ENCODE peak calls at places on chromosomes 13 and 19, in five cellular contexts. One of them, this sample, is unnamed.

GRCh38 chr13:36718146-36718545 is 44.3 kb downstream of the SERTM1 start:
- DNase-seq in CD8-positive, alpha-beta T cell: no peak
- DNase-seq in SJCRH30: peak; percentile 8
- DNase-seq in ascending aorta: no peak
- DNase-seq in tibial nerve: no peak
- DNase-seq in this sample: no peak

GRCh38 chr13:74287672-74288169 is 153.5 kb upstream of the KLF12 start:
- DNase-seq in CD8-positive, alpha-beta T cell: peak; percentile 74
- DNase-seq in SJCRH30: peak; percentile 82
- DNase-seq in ascending aorta: peak; percentile 85
- DNase-seq in tibial nerve: peak; percentile 60
- DNase-seq in this sample: peak; percentile 79

GRCh38 chr13:34410653-34411052 is 531.4 kb upstream of the NBEA start:
- DNase-seq in CD8-positive, alpha-beta T cell: no peak
- DNase-seq in SJCRH30: no peak
- DNase-seq in ascending aorta: no peak
- DNase-seq in tibial nerve: no peak
- DNase-seq in this sample: no peak

GRCh38 chr19:18697680-18698079 is 14.2 kb downstream of the CRTC1 start:
- DNase-seq in CD8-positive, alpha-beta T cell: no peak
- DNase-seq in SJCRH30: no peak
- DNase-seq in ascending aorta: no peak
- DNase-seq in tibial nerve: no peak
- DNase-seq in this sample: no peak

GRCh38 chr19:46502891-46503290 is 7.2 kb upstream of the PNMA8B start:
- DNase-seq in CD8-positive, alpha-beta T cell: no peak
- DNase-seq in SJCRH30: no peak
- DNase-seq in ascending aorta: no peak
- DNase-seq in tibial nerve: no peak
- DNase-seq in this sample: no peak

GRCh38 chr13:111526922-111527321 is 206.5 kb downstream of the TEX29 start:
- DNase-seq in CD8-positive, alpha-beta T cell: no peak
- DNase-seq in SJCRH30: no peak
- DNase-seq in ascending aorta: no peak
- DNase-seq in tibial nerve: no peak
- DNase-seq in this sample: no peak

GRCh38 chr13:27437126-27437525 is 12.7 kb downstream of the GTF3A start:
- DNase-seq in CD8-positive, alpha-beta T cell: no peak
- DNase-seq in SJCRH30: no peak
- DNase-seq in ascending aorta: no peak
- DNase-seq in tibial nerve: no peak
- DNase-seq in this sample: no peak

GRCh38 chr19:53102701-53103140 is 501 bp downstream of the ZNF160 start:
- DNase-seq in CD8-positive, alpha-beta T cell: peak; percentile 5
- DNase-seq in SJCRH30: peak; percentile 45
- DNase-seq in ascending aorta: no peak
- DNase-seq in tibial nerve: no peak
- DNase-seq in this sample: peak; percentile 4

GRCh38 chr13:95564948-95565347 is 12.4 kb downstream of the CLDN10 start:
- DNase-seq in CD8-positive, alpha-beta T cell: no peak
- DNase-seq in SJCRH30: no peak
- DNase-seq in ascending aorta: no peak
- DNase-seq in tibial nerve: no peak
- DNase-seq in this sample: no peak

GRCh38 chr19:2270157-2270571 is 11.8 kb downstream of the PEAK3 start:
- DNase-seq in CD8-positive, alpha-beta T cell: no peak
- DNase-seq in SJCRH30: no peak
- DNase-seq in ascending aorta: no peak
- DNase-seq in tibial nerve: peak; percentile 60
- DNase-seq in this sample: no peak

GRCh38 chr13:50082426-50083283 is 67.4 kb downstream of the KCNRG start:
- DNase-seq in CD8-positive, alpha-beta T cell: peak; percentile 56
- DNase-seq in SJCRH30: peak; percentile 86
- DNase-seq in ascending aorta: peak; percentile 76
- DNase-seq in tibial nerve: peak; percentile 52
- DNase-seq in this sample: peak; percentile 55

GRCh38 chr13:74114202-74114601 is 20.0 kb downstream of the KLF12 start:
- DNase-seq in CD8-positive, alpha-beta T cell: no peak
- DNase-seq in SJCRH30: no peak
- DNase-seq in ascending aorta: no peak
- DNase-seq in tibial nerve: no peak
- DNase-seq in this sample: no peak

GRCh38 chr13:67769063-67769986 is 539.2 kb upstream of the PCDH9 start:
- DNase-seq in CD8-positive, alpha-beta T cell: no peak
- DNase-seq in SJCRH30: no peak
- DNase-seq in ascending aorta: no peak
- DNase-seq in tibial nerve: no peak
- DNase-seq in this sample: no peak

GRCh38 chr19:18109731-18110671 is 12.4 kb downstream of the MAST3 start:
- DNase-seq in CD8-positive, alpha-beta T cell: peak; percentile 48
- DNase-seq in SJCRH30: peak; percentile 36
- DNase-seq in ascending aorta: peak; percentile 76
- DNase-seq in tibial nerve: no peak
- DNase-seq in this sample: no peak

GRCh38 chr13:45765464-45765863 is 63.3 kb downstream of the CBY2 start:
- DNase-seq in CD8-positive, alpha-beta T cell: no peak
- DNase-seq in SJCRH30: no peak
- DNase-seq in ascending aorta: no peak
- DNase-seq in tibial nerve: no peak
- DNase-seq in this sample: no peak

GRCh38 chr13:100513171-100513570 is 75.4 kb downstream of the GGACT start:
- DNase-seq in CD8-positive, alpha-beta T cell: no peak
- DNase-seq in SJCRH30: no peak
- DNase-seq in ascending aorta: no peak
- DNase-seq in tibial nerve: no peak
- DNase-seq in this sample: no peak

GRCh38 chr19:11151181-11151580 is 4.4 kb downstream of the SPC24 start:
- DNase-seq in CD8-positive, alpha-beta T cell: no peak
- DNase-seq in SJCRH30: no peak
- DNase-seq in ascending aorta: peak; percentile 72
- DNase-seq in tibial nerve: peak; percentile 59
- DNase-seq in this sample: no peak

GRCh38 chr13:90806905-90807304 is 540.6 kb upstream of the MIR17HG start:
- DNase-seq in CD8-positive, alpha-beta T cell: no peak
- DNase-seq in SJCRH30: peak; percentile 64
- DNase-seq in ascending aorta: no peak
- DNase-seq in tibial nerve: no peak
- DNase-seq in this sample: no peak

GRCh38 chr13:88051746-88052482 is 380.7 kb downstream of the SLITRK5 start:
- DNase-seq in CD8-positive, alpha-beta T cell: no peak
- DNase-seq in SJCRH30: peak; percentile 1
- DNase-seq in ascending aorta: no peak
- DNase-seq in tibial nerve: no peak
- DNase-seq in this sample: no peak

GRCh38 chr13:30796833-30797601 is 61.7 kb downstream of the ALOX5AP start:
- DNase-seq in CD8-positive, alpha-beta T cell: no peak
- DNase-seq in SJCRH30: peak; percentile 33
- DNase-seq in ascending aorta: no peak
- DNase-seq in tibial nerve: no peak
- DNase-seq in this sample: no peak

GRCh38 chr13:30798776-30799625 is 63.7 kb downstream of the ALOX5AP start:
- DNase-seq in CD8-positive, alpha-beta T cell: no peak
- DNase-seq in SJCRH30: peak; percentile 53
- DNase-seq in ascending aorta: no peak
- DNase-seq in tibial nerve: no peak
- DNase-seq in this sample: no peak

GRCh38 chr13:30797847-30798246 is 62.5 kb downstream of the ALOX5AP start:
- DNase-seq in CD8-positive, alpha-beta T cell: no peak
- DNase-seq in SJCRH30: no peak
- DNase-seq in ascending aorta: no peak
- DNase-seq in tibial nerve: no peak
- DNase-seq in this sample: no peak

GRCh38 chr13:30800107-30800506 is 64.8 kb downstream of the ALOX5AP start:
- DNase-seq in CD8-positive, alpha-beta T cell: no peak
- DNase-seq in SJCRH30: no peak
- DNase-seq in ascending aorta: no peak
- DNase-seq in tibial nerve: no peak
- DNase-seq in this sample: no peak

GRCh38 chr13:30796132-30796832 is 60.9 kb downstream of the ALOX5AP start:
- DNase-seq in CD8-positive, alpha-beta T cell: no peak
- DNase-seq in SJCRH30: peak; percentile 39
- DNase-seq in ascending aorta: no peak
- DNase-seq in tibial nerve: no peak
- DNase-seq in this sample: no peak
- H3K27ac ChIP-seq in CD8-positive, alpha-beta T cell: no peak overlapping the region
- H3K27ac ChIP-seq in SJCRH30: no peak overlapping the region
- H3K27ac ChIP-seq in ascending aorta: no peak overlapping the region
- H3K27ac ChIP-seq in tibial nerve: no peak overlapping the region
- H3K27ac ChIP-seq in this sample: no peak overlapping the region

GRCh38 chr13:98492335-98493034 is 84.4 kb downstream of the STK24 start:
- DNase-seq in CD8-positive, alpha-beta T cell: no peak
- DNase-seq in SJCRH30: no peak
- DNase-seq in ascending aorta: no peak
- DNase-seq in tibial nerve: no peak
- DNase-seq in this sample: no peak
- H3K27ac ChIP-seq in CD8-positive, alpha-beta T cell: no peak overlapping the region
- H3K27ac ChIP-seq in SJCRH30: no peak overlapping the region
- H3K27ac ChIP-seq in ascending aorta: no peak overlapping the region
- H3K27ac ChIP-seq in tibial nerve: no peak overlapping the region
- H3K27ac ChIP-seq in this sample: no peak overlapping the region

DNA sequence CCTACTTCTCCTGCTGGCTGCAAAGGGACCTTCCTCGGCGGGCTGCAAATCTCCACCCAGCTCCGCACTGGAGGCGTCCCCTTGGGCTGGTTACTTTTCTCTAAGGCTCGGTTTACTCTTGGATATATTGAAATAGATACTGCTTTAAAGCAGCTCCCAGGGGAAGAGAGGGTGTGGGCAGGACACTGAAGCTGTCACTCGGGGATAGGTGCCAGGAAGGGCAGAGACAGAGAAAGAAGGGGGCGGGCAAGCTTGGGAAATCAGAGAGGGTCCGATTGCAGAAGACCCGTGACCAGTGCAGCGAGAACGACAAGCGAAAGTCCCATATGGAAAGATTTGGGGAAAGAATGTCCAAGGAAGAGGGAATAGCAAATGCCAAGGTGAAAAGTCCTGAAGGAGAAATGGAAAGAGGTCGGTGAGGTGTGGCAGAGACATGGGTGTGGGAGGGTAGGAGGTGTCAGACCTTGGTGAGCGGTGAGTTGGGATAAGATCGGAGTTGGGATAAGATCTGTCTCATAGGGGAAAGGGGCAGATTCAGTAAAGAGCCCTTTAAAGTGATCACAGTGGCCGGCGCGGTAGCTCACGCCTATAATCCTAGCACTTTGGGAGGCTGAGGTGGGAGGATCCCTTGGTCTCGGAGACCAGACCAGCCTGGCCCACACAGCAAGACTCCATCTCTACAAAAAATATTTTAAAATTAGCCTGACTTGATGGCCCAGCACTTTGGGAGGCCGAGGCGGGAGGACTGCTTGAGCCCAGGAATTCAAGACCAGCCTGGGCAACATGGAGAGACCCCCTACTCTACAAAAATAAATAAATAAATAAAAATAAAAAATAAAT is 618 bp downstream of the THSD8 start:
- DNase-seq in CD8-positive, alpha-beta T cell: no peak
- DNase-seq in SJCRH30: no peak
- DNase-seq in ascending aorta: no peak
- DNase-seq in tibial nerve: no peak
- DNase-seq in this sample: no peak
- H3K27ac ChIP-seq in CD8-positive, alpha-beta T cell: no peak overlapping the region
- H3K27ac ChIP-seq in SJCRH30: no peak overlapping the region
- H3K27ac ChIP-seq in ascending aorta: no peak overlapping the region
- H3K27ac ChIP-seq in tibial nerve: no peak overlapping the region
- H3K27ac ChIP-seq in this sample: no peak overlapping the region

DNA sequence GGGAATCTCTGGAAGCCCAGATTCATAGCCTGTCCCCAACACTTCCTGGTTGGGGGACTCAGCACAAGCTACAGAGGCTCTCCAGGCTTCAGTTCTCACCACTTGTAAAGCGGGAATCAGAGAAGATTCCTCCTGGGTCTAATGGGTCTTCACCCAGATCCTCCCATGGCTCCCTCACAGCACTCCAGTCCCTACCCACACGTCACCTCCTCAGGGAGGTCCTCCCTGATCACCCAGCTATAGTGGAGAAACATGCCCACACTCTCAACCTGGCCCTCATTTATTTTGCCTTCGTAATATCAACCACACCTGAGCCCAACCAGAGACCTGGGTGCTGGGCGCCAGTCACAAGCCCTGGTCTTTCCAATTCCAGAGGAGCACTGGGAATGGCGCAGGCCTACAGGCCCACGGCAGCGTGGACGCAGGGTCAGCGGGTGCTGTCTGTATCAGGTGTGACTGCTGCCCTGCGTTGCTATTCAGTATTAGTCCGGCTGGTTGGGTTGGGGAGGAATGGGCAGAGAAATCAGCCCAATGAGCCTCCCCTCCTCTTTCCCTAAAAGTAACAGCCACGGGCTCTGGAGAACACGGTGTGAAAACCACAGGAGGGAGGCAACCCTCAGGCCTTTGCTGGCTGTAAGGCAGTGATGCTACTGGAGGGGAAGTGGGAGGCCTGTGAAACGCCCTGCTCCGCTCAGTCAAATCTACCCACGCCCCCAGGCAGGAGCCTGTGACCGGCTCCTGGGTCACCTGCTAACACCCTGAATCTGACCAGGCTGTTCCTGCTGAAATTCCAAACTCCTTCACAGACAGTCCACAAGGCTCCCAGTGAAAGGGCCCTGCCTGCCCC is 5.2 kb downstream of the AKT2 start:
- DNase-seq in CD8-positive, alpha-beta T cell: no peak
- DNase-seq in SJCRH30: peak; percentile 29
- DNase-seq in ascending aorta: no peak
- DNase-seq in tibial nerve: no peak
- DNase-seq in this sample: no peak
- H3K27ac ChIP-seq in CD8-positive, alpha-beta T cell: no peak overlapping the region
- H3K27ac ChIP-seq in SJCRH30: no peak overlapping the region
- H3K27ac ChIP-seq in ascending aorta: peak overlapping the region; percentile 63
- H3K27ac ChIP-seq in tibial nerve: peak overlapping the region; percentile 61
- H3K27ac ChIP-seq in this sample: no peak overlapping the region

DNA sequence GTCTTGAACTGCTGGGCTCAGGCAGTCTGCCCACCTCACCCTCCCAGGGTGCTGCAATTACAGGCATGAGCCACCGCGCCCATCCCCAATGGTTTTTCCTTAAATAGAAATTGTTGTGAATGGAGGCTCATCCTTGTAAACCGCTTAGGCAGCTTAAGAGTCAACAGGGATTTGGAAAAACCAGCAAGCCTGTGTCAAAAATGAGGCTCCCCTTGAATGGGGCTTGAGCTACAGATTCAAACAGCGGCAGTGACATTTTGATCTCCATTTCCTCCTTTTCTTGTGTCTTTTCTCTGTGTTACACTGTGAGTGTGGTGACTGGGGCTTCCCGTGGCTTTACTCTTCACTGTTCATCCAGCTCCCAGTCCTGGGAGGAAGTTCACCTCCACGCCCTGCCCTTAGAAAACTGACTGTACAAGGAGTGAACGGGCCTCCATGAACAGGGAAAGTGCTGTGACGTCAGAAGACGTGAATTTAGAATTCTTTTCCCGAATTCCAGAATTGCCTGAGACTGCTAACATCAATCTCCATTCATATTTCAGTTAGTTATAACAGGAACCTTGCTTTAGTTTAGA is 15.3 kb upstream of the RAB8A start:
- DNase-seq in CD8-positive, alpha-beta T cell: no peak
- DNase-seq in SJCRH30: no peak
- DNase-seq in ascending aorta: no peak
- DNase-seq in tibial nerve: no peak
- DNase-seq in this sample: no peak
- H3K27ac ChIP-seq in CD8-positive, alpha-beta T cell: no peak overlapping the region
- H3K27ac ChIP-seq in SJCRH30: no peak overlapping the region
- H3K27ac ChIP-seq in ascending aorta: peak overlapping the region; percentile 62
- H3K27ac ChIP-seq in tibial nerve: peak overlapping the region; percentile 12
- H3K27ac ChIP-seq in this sample: no peak overlapping the region